ENCODE peak calls at places on chromosomes 3 and 15, in seven cellular contexts. F, P, H, M, L, X and Q are unnamed samples.

GRCh38 chr3:45516829-45517228 is 77.7 kb upstream of the LIMD1 start:
- DNase-seq in F (no peak), H (no peak), P (no peak), M (no peak), L (peak), X (no peak), Q (no peak)

GRCh38 chr15:88627463-88627862 is 6.3 kb downstream of the AEN start:
- DNase-seq in X (no peak), L (no peak), P (no peak), M (no peak), F (no peak), H (no peak), Q (no peak)

GRCh38 chr15:62792960-62793758 is 249.4 kb upstream of the TPM1 start:
- DNase-seq in M (no peak), F (no peak), L (peak), H (no peak), P (no peak), X (peak), Q (no peak)

GRCh38 chr3:141058996-141059395 is 7.8 kb downstream of the SPSB4 start:
- DNase-seq in X (no peak), L (no peak), M (no peak), F (no peak), H (no peak), P (no peak), Q (no peak)

GRCh38 chr15:90840954-90841353 is 27.4 kb upstream of the FURIN start:
- DNase-seq in X (no peak), P (no peak), M (no peak), H (peak), F (no peak), L (no peak), Q (no peak)

GRCh38 chr3:160395297-160395696 is 3.7 kb downstream of the IFT80 start:
- DNase-seq in H (no peak), M (no peak), P (no peak), L (peak), F (no peak), X (no peak), Q (peak)

GRCh38 chr15:36590838-36591237 is 11.4 kb downstream of the CDIN1 start:
- DNase-seq in P (no peak), H (no peak), F (no peak), M (no peak), X (no peak), L (peak), Q (no peak)

GRCh38 chr3:40780341-40780800 is 255.6 kb downstream of the ZNF621 start:
- DNase-seq in F (peak), H (peak), L (peak), M (peak), X (no peak), P (no peak), Q (peak)

GRCh38 chr3:139935866-139936817 is 1.2 kb downstream of the CLSTN2 start:
- DNase-seq in L (no peak), H (peak), F (no peak), M (peak), X (no peak), P (no peak), Q (peak)

GRCh38 chr3:72461787-72462186 is 386.5 kb downstream of the SHQ1 start:
- DNase-seq in F (no peak), P (no peak), M (peak), L (no peak), X (no peak), H (no peak), Q (no peak)

GRCh38 chr3:57228734-57229505 is 1.4 kb downstream of the APPL1 start:
- DNase-seq in H (peak), F (no peak), X (peak), L (peak), P (no peak), M (no peak), Q (no peak)

GRCh38 chr3:100754563-100755334 is 45.5 kb downstream of the TFG start:
- DNase-seq in X (no peak), H (no peak), M (no peak), L (no peak), P (no peak), F (no peak), Q (no peak)

GRCh38 chr15:57427367-57427821 is 51.1 kb downstream of the CGNL1 start:
- DNase-seq in L (peak), H (peak), X (no peak), P (no peak), F (no peak), M (no peak), Q (no peak)

GRCh38 chr15:93524432-93524831 is 435.4 kb upstream of the RGMA start:
- DNase-seq in M (no peak), L (no peak), X (no peak), H (no peak), P (no peak), F (no peak), Q (no peak)

GRCh38 chr15:59434481-59434880 is 3.5 kb upstream of the FAM81A start:
- DNase-seq in P (no peak), M (no peak), L (no peak), F (no peak), H (no peak), X (no peak), Q (no peak)

GRCh38 chr3:187743195-187744141 is 1.8 kb downstream of the BCL6 start:
- DNase-seq in L (peak), M (peak), H (peak), P (no peak), X (peak), F (peak), Q (peak)

GRCh38 chr3:120636790-120637401 is 40.8 kb downstream of the NDUFB4 start:
- DNase-seq in P (no peak), H (no peak), X (no peak), L (no peak), F (no peak), M (no peak), Q (no peak)

GRCh38 chr3:170274641-170275040 is 52.4 kb downstream of the PRKCI start:
- DNase-seq in X (no peak), P (no peak), F (no peak), H (no peak), L (no peak), M (no peak), Q (no peak)

GRCh38 chr3:126419151-126419703 is 24.5 kb downstream of the CFAP100 start:
- DNase-seq in M (no peak), L (no peak), H (no peak), P (no peak), X (no peak), F (no peak), Q (no peak)

GRCh38 chr3:173733029-173733652 is 335.6 kb downstream of the NLGN1 start:
- DNase-seq in P (no peak), X (peak), M (no peak), L (peak), H (peak), F (no peak), Q (peak)

GRCh38 chr15:90594297-90594696 is 64.6 kb downstream of the CRTC3 start:
- DNase-seq in L (no peak), H (no peak), M (peak), X (peak), P (peak), F (no peak), Q (no peak)

GRCh38 chr15:26210980-26211379 is 347.9 kb upstream of the ATP10A start:
- DNase-seq in P (no peak), X (no peak), H (no peak), L (no peak), M (no peak), F (no peak), Q (no peak)

GRCh38 chr15:82044373-82045178 is 1.2 kb downstream of the MEX3B start:
- DNase-seq in P (no peak), F (no peak), L (peak), M (peak), X (no peak), H (peak), Q (no peak)

GRCh38 chr15:94453227-94453626 is 221.9 kb downstream of the MCTP2 start:
- DNase-seq in L (no peak), F (no peak), H (no peak), M (no peak), X (no peak), P (no peak), Q (no peak)

GRCh38 chr15:82554857-82555256 is 14.6 kb upstream of the RPS17 start:
- DNase-seq in H (no peak), F (no peak), X (no peak), M (no peak), L (no peak), P (no peak), Q (no peak)

GRCh38 chr15:51341366-51342248 is at the start of gene GLDN:
- DNase-seq in P (no peak), F (peak), X (no peak), L (no peak), H (peak), M (peak), Q (no peak)

GRCh38 chr15:37767841-37768455 is 166.5 kb upstream of the TMCO5A start:
- DNase-seq in P (no peak), H (no peak), F (no peak), M (no peak), L (no peak), X (no peak), Q (no peak)

GRCh38 chr3:123764642-123765041 is 119.5 kb downstream of the MYLK start:
- DNase-seq in L (no peak), F (no peak), X (no peak), H (no peak), M (no peak), P (no peak), Q (no peak)

GRCh38 chr3:128849776-128850542 is 29.5 kb upstream of the ACAD9 start:
- DNase-seq in F (no peak), P (no peak), H (no peak), M (no peak), L (no peak), X (no peak), Q (no peak)

GRCh38 chr3:149382091-149382467 is 4.6 kb upstream of the TM4SF1 start:
- DNase-seq in X (no peak), M (no peak), P (no peak), F (no peak), H (no peak), L (peak), Q (no peak)

GRCh38 chr3:112121577-112122547 is 11.2 kb downstream of the GCSAM start:
- DNase-seq in M (no peak), H (no peak), F (no peak), P (no peak), L (no peak), X (peak), Q (no peak)

GRCh38 chr3:191051037-191051436 is 148.0 kb upstream of the OSTN start:
- DNase-seq in L (peak), P (no peak), X (peak), H (peak), F (no peak), M (no peak), Q (peak)

GRCh38 chr3:129705274-129705673 is 98.8 kb upstream of the PLXND1 start:
- DNase-seq in H (no peak), L (no peak), F (no peak), X (no peak), M (no peak), P (no peak), Q (no peak)

GRCh38 chr15:29774900-29775299 is 47.4 kb downstream of the TJP1 start:
- DNase-seq in F (no peak), X (no peak), L (peak), M (no peak), H (no peak), P (no peak), Q (no peak)

GRCh38 chr3:63955036-63955650 is 43.0 kb upstream of the SCAANT1 start:
- DNase-seq in F (no peak), M (no peak), P (no peak), X (no peak), H (no peak), L (no peak), Q (no peak)

GRCh38 chr3:5264896-5265770 is 77.6 kb downstream of the EDEM1 start:
- DNase-seq in M (no peak), H (no peak), X (no peak), L (no peak), F (no peak), P (no peak), Q (no peak)

GRCh38 chr15:63407612-63408011 is 26.0 kb upstream of the CA12 start:
- DNase-seq in X (no peak), P (no peak), F (no peak), H (no peak), M (no peak), L (no peak), Q (peak)

GRCh38 chr15:40481671-40482070 is 10.9 kb downstream of the CHST14 start:
- DNase-seq in P (no peak), M (no peak), F (no peak), X (no peak), L (peak), H (no peak), Q (no peak)

GRCh38 chr3:48399387-48400172 is 27.6 kb downstream of the FBXW12 start:
- DNase-seq in P (no peak), X (no peak), F (no peak), M (no peak), L (no peak), H (peak), Q (no peak)

GRCh38 chr15:41011055-41011815 is 58.0 kb downstream of the CHAC1 start:
- DNase-seq in M (no peak), L (no peak), P (no peak), H (no peak), F (no peak), X (no peak), Q (no peak)